ENCODE peak calls at places on chromosomes 3 and 15, in four cellular contexts. H is astrocyte of the spinal cord, N is GM12865, B is foreskin fibroblast. M is an unnamed sample.

GRCh38 chr3:127809211-127809610 is 13.1 kb downstream of the MGLL start:
- DNase-seq in H (no peak), B (no peak), N (no peak), M (no peak)

GRCh38 chr3:190345027-190345821 is 23.0 kb upstream of the CLDN1 start:
- DNase-seq in H (peak; percentile 86), B (peak; percentile 88), N (peak; percentile 47), M (no peak)

GRCh38 chr15:98592136-98592535 is 56.2 kb upstream of the IGF1R start:
- DNase-seq in H (no peak), N (no peak), B (no peak), M (no peak)

GRCh38 chr3:189094539-189094938 is 77.2 kb upstream of the TPRG1 start:
- DNase-seq in N (no peak), H (no peak), B (no peak), M (no peak)

GRCh38 chr3:70090322-70090913 is 90.9 kb downstream of the SAMMSON start:
- DNase-seq in H (peak; percentile 40), B (peak; percentile 44), N (peak; percentile 32), M (no peak)

GRCh38 chr3:183781246-183781645 is 44.1 kb downstream of the MAP6D1 start:
- DNase-seq in N (no peak), H (no peak), B (no peak), M (no peak)

GRCh38 chr3:15630646-15631350 is 29.3 kb downstream of the BTD start:
- DNase-seq in B (peak; percentile 87), N (peak; percentile 54), H (peak; percentile 70), M (peak; percentile 19)

GRCh38 chr3:127654374-127654773 is 18.4 kb upstream of the ABTB1 start:
- DNase-seq in N (no peak), H (no peak), B (peak; percentile 21), M (no peak)

GRCh38 chr3:132290833-132291232 is 26.4 kb upstream of the ACP3 start:
- DNase-seq in N (no peak), H (no peak), B (peak; percentile 94), M (no peak)

GRCh38 chr3:190385835-190386688 is 1.9 kb upstream of the CLDN16 start:
- DNase-seq in H (peak; percentile 94), N (no peak), B (peak; percentile 92), M (peak; percentile 36)

GRCh38 chr15:99118801-99119546 is 14.1 kb downstream of the SYNM start:
- DNase-seq in N (no peak), H (no peak), B (no peak), M (no peak)

GRCh38 chr3:31391150-31391549 is 141.6 kb upstream of the STT3B start:
- DNase-seq in H (no peak), B (no peak), N (peak; percentile 36), M (no peak)

GRCh38 chr3:94004301-94004910 is 24.0 kb downstream of the STX19 start:
- DNase-seq in H (peak; percentile 72), B (peak; percentile 75), N (peak; percentile 76), M (no peak)

GRCh38 chr15:81480645-81481053 is 106.6 kb upstream of the TMC3 start:
- DNase-seq in B (peak; percentile 78), N (peak; percentile 56), H (peak; percentile 64), M (peak; percentile 63)

GRCh38 chr3:183500981-183501704 is 54.4 kb downstream of the KLHL6 start:
- DNase-seq in N (no peak), B (no peak), H (no peak), M (no peak)

GRCh38 chr3:24704496-24704895 is 209.8 kb upstream of the THRB start:
- DNase-seq in N (no peak), B (peak; percentile 50), H (peak; percentile 65), M (peak; percentile 20)

GRCh38 chr3:8759038-8759755 is 10.2 kb downstream of the OXTR start:
- DNase-seq in N (no peak), B (no peak), H (peak; percentile 86), M (no peak)

GRCh38 chr3:185715091-185715490 is 109.8 kb downstream of the IGF2BP2 start:
- DNase-seq in N (no peak), B (peak; percentile 58), H (no peak), M (no peak)

GRCh38 chr3:124275421-124275820 is 283.5 kb upstream of the ROPN1 start:
- DNase-seq in N (no peak), B (no peak), H (no peak), M (no peak)

GRCh38 chr3:124557433-124558232 is 172.6 kb upstream of the UMPS start:
- DNase-seq in B (peak; percentile 61), N (no peak), H (peak; percentile 52), M (no peak)

GRCh38 chr15:90336705-90337141 is 15.4 kb upstream of the ZNF774 start:
- DNase-seq in H (peak; percentile 34), N (peak; percentile 17), B (peak; percentile 85), M (no peak)

GRCh38 chr3:8757551-8758518 is 11.6 kb downstream of the OXTR start:
- DNase-seq in H (peak; percentile 88), N (peak; percentile 56), B (peak; percentile 95), M (peak; percentile 85)

GRCh38 chr3:10432156-10432845 is 73.1 kb downstream of the ATP2B2 start:
- DNase-seq in H (no peak), N (no peak), B (no peak), M (no peak)

GRCh38 chr15:42107483-42107882 is 13.1 kb upstream of the PLA2G4D start:
- DNase-seq in B (no peak), N (peak; percentile 40), H (no peak), M (peak; percentile 78)

GRCh38 chr3:108153451-108153981 is 62.7 kb upstream of the CD47 start:
- DNase-seq in H (peak; percentile 69), N (peak; percentile 79), B (peak; percentile 67), M (peak; percentile 67)

GRCh38 chr3:8712045-8712870 is 21.3 kb upstream of the CAV3 start:
- DNase-seq in H (peak; percentile 76), B (peak; percentile 80), N (no peak), M (peak; percentile 98)

GRCh38 chr3:71156062-71156665 is 427.4 kb downstream of the FOXP1 start:
- DNase-seq in H (no peak), B (no peak), N (no peak), M (no peak)

GRCh38 chr3:88807471-88808090 is 299.8 kb upstream of the EPHA3 start:
- DNase-seq in B (peak; percentile 80), H (peak; percentile 73), N (no peak), M (no peak)

GRCh38 chr3:51389423-51390183 is 1.5 kb upstream of the RBM15B start:
- DNase-seq in B (peak; percentile 69), H (peak; percentile 47), N (peak; percentile 72), M (peak; percentile 71)

GRCh38 chr3:17258823-17259436 is 374.2 kb downstream of the PLCL2 start:
- DNase-seq in N (peak; percentile 61), H (peak; percentile 45), B (peak; percentile 58), M (no peak)

GRCh38 chr3:195040773-195041520 is 230.0 kb downstream of the XXYLT1 start:
- DNase-seq in H (no peak), N (no peak), B (no peak), M (no peak)
- H3K4me3 ChIP-seq in H (no peak overlapping the region), N (no peak overlapping the region), B (no peak overlapping the region), M (no peak overlapping the region)

DNA sequence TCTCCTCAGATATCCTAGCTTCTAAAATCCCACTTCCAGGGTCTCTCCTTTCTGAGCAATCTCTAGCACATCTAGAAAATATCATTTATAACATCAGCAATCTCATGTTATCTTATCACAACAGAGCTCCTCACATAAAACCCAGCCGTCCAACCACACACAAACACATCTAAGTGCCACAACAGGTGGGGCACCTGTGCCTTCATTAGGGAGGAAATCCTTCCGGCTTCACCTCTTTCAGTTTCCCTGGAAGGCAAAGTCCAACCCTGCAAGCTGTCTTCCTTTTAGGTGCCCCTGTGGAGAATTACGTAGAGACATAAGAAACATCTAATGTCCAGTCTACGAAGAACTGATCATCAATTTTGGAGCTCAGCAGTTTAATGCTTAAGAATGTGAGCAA is 1.6 kb downstream of the ZDHHC3 start:
- DNase-seq in H (no peak), B (no peak), N (no peak), M (no peak)
- H3K4me3 ChIP-seq in H (no peak overlapping the region), B (peak overlapping the region; percentile 66), N (peak overlapping the region; percentile 100), M (peak overlapping the region; percentile 97)

GRCh38 chr3:181729071-181729915 is 17.6 kb downstream of the SOX2 start:
- DNase-seq in N (no peak), H (no peak), B (no peak), M (no peak)

GRCh38 chr3:181727122-181728036 is 15.7 kb downstream of the SOX2 start:
- DNase-seq in N (no peak), B (peak; percentile 9), H (peak; percentile 62), M (no peak)

GRCh38 chr3:181730364-181730763 is 18.6 kb downstream of the SOX2 start:
- DNase-seq in B (no peak), H (no peak), N (no peak), M (no peak)

GRCh38 chr3:181726351-181727121 is 14.8 kb downstream of the SOX2 start:
- DNase-seq in N (no peak), H (peak; percentile 53), B (no peak), M (no peak)

GRCh38 chr3:181728470-181728869 is 16.7 kb downstream of the SOX2 start:
- DNase-seq in B (no peak), H (no peak), N (no peak), M (no peak)
- H3K4me3 ChIP-seq in B (no peak overlapping the region), H (no peak overlapping the region), N (no peak overlapping the region), M (no peak overlapping the region)

GRCh38 chr15:80405554-80405850 is 1.3 kb downstream of the ARNT2 start:
- DNase-seq in H (no peak), N (no peak), B (no peak), M (no peak)
- H3K4me3 ChIP-seq in H (peak overlapping the region; percentile 55), N (no peak overlapping the region), B (no peak overlapping the region), M (no peak overlapping the region)

DNA sequence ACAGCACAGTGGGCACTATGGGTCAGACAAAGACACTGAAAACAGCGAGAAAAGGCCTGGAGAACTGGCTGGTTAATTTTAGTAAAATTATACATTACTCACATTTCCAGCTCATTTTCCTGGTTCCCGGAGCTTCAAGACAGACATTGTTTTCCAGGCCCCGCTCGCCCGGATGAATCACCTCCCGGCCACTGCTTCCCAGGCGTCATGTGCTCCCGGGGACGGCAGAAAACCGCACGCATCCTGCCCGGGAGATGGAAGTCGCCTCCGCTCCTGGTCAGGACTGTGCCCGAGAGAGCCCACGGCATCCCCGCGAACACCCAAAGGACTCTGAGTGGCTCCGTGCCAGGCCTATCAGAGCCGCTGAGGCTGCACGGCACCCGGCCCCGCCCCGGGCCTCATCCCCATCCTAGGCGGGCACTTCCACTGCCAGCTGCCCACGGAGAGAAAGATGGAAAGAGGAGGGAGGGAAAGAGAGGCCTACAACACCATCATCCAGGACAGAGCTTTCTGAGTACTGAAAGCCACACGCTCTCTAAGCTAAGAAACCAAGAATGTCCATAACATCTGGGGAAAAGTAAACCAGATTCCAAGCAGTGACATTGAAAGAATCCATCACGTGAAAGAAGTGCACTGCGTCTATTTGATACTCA is 75.1 kb downstream of the VGLL4 start:
- DNase-seq in B (peak; percentile 98), H (peak; percentile 95), N (no peak), M (no peak)
- H3K4me3 ChIP-seq in B (peak overlapping the region; percentile 16), H (peak overlapping the region; percentile 30), N (no peak overlapping the region), M (no peak overlapping the region)

DNA sequence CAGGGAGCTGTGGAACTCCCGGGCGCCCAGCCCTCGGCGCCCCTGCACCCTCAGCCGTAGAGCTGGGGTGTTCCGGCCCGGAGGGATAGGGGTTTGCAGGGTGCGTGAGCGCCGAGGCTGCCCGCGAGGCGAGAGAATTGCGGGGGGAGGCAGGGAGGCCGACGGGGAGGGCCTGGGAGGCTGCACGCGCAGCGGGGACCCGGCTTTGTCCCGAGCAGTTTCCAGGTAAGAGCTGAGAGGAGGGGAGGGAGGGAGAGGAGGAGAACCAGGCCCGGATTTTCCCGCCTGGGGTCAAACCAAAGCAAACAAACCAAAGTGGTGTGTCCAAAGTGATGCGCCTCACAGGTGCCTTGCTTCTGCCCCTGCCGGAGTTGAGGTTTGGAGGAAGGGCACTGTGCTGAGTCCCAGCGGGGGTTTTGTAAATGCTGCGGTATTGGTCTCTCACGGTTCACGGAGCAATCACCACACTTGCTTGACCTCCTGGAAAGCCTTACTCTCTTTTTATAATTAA is 146.4 kb downstream of the TJP1 start:
- DNase-seq in H (no peak), B (no peak), N (peak; percentile 43), M (no peak)
- H3K4me3 ChIP-seq in H (peak overlapping the region; percentile 42), B (peak overlapping the region; percentile 70), N (no peak overlapping the region), M (no peak overlapping the region)

M was measured in SJCRH30.